ENCODE peak calls at places on chromosome 3, in four cellular contexts. O is suprapubic skin, M is ovary, V is tibial nerve. K is an unnamed sample.

GRCh38 chr3:13722178-13722577 is 157.7 kb downstream of the WNT7A start:
- DNase-seq in O (no peak), M (no peak), V (no peak), K (no peak)

GRCh38 chr3:114496021-114496434 is 202.2 kb downstream of the TIGIT start:
- DNase-seq in O (no peak), M (no peak), V (no peak), K (peak; percentile 50)

GRCh38 chr3:157447026-157447694 is 10.5 kb downstream of the PTX3 start:
- DNase-seq in O (no peak), M (no peak), V (no peak), K (peak; percentile 49)

GRCh38 chr3:14652-15051 is 181.9 kb upstream of the CHL1 start:
- DNase-seq in O (no peak), M (no peak), V (no peak), K (no peak)

GRCh38 chr3:70963412-70963811 is 620.1 kb downstream of the FOXP1 start:
- DNase-seq in O (no peak), M (no peak), V (no peak), K (no peak)

GRCh38 chr3:136818191-136818850 is 605 bp upstream of the SLC35G2 start:
- DNase-seq in O (no peak), M (peak; percentile 23), V (no peak), K (peak; percentile 71)

GRCh38 chr3:148902173-148902791 is 37.2 kb downstream of the CPA3 start:
- DNase-seq in O (no peak), M (no peak), V (no peak), K (no peak)

GRCh38 chr3:190076601-190077444 is 43.9 kb downstream of the P3H2 start:
- DNase-seq in O (no peak), M (no peak), V (no peak), K (peak; percentile 80)

GRCh38 chr3:145355175-145355574 is 805.8 kb downstream of the PLOD2 start:
- DNase-seq in O (no peak), M (no peak), V (no peak), K (no peak)

GRCh38 chr3:170808041-170808440 is 62.0 kb downstream of the RPL22L1 start:
- DNase-seq in O (no peak), M (no peak), V (no peak), K (no peak)

GRCh38 chr3:129859272-129859671 is 34.2 kb downstream of the TMCC1 start:
- DNase-seq in O (no peak), M (no peak), V (no peak), K (no peak)

GRCh38 chr3:105676621-105677300 is 192.1 kb downstream of the CBLB start:
- DNase-seq in O (no peak), M (no peak), V (no peak), K (no peak)

GRCh38 chr3:23036728-23037127 is 166.4 kb upstream of the UBE2E2 start:
- DNase-seq in O (no peak), M (no peak), V (no peak), K (no peak)

GRCh38 chr3:72346526-72346926 is 501.7 kb downstream of the SHQ1 start:
- DNase-seq in O (peak; percentile 60), M (no peak), V (no peak), K (no peak)

GRCh38 chr3:15043772-15044171 is 21.3 kb downstream of the MRPS25 start:
- DNase-seq in O (no peak), M (no peak), V (no peak), K (no peak)

GRCh38 chr3:25427155-25428002 is 684 bp upstream of the RARB start:
- DNase-seq in O (no peak), M (no peak), V (no peak), K (peak; percentile 83)

GRCh38 chr3:3560566-3561336 is 238.5 kb upstream of the LRRN1 start:
- DNase-seq in O (no peak), M (no peak), V (no peak), K (no peak)

GRCh38 chr3:72309626-72310025 is 524.7 kb upstream of the PROK2 start:
- DNase-seq in O (no peak), M (no peak), V (no peak), K (no peak)

GRCh38 chr3:192857148-192857735 is 60.4 kb downstream of the MB21D2 start:
- DNase-seq in O (no peak), M (no peak), V (no peak), K (no peak)

GRCh38 chr3:111809196-111809595 is 49.9 kb upstream of the PHLDB2 start:
- DNase-seq in O (no peak), M (no peak), V (no peak), K (no peak)

GRCh38 chr3:10074666-10075065 is 33.4 kb downstream of the FANCD2OS start:
- DNase-seq in O (no peak), M (no peak), V (no peak), K (no peak)

GRCh38 chr3:30586091-30586805 is 20.2 kb upstream of the TGFBR2 start:
- DNase-seq in O (no peak), M (no peak), V (no peak), K (no peak)

GRCh38 chr3:174710622-174711021 is 148.5 kb upstream of the NAALADL2 start:
- DNase-seq in O (no peak), M (no peak), V (no peak), K (no peak)

GRCh38 chr3:9732080-9732752 is 681 bp downstream of the BRPF1 start:
- DNase-seq in O (no peak), M (no peak), V (no peak), K (peak; percentile 41)

GRCh38 chr3:50318163-50318562 is 4.4 kb downstream of the HYAL2 start:
- DNase-seq in O (no peak), M (no peak), V (no peak), K (no peak)

GRCh38 chr3:40741729-40742128 is 217.0 kb downstream of the ZNF621 start:
- DNase-seq in O (no peak), M (peak; percentile 21), V (no peak), K (no peak)

GRCh38 chr3:3578723-3579122 is 220.5 kb upstream of the LRRN1 start:
- DNase-seq in O (no peak), M (no peak), V (no peak), K (no peak)

GRCh38 chr3:150972379-150972985 is at the start of gene CLRN1:
- DNase-seq in O (no peak), M (no peak), V (no peak), K (no peak)

GRCh38 chr3:150975096-150975991 is 2.8 kb upstream of the CLRN1 start:
- DNase-seq in O (no peak), M (no peak), V (no peak), K (no peak)

GRCh38 chr3:150970665-150971327 is 1.7 kb downstream of the CLRN1 start:
- DNase-seq in O (no peak), M (no peak), V (no peak), K (peak; percentile 4)

DNA sequence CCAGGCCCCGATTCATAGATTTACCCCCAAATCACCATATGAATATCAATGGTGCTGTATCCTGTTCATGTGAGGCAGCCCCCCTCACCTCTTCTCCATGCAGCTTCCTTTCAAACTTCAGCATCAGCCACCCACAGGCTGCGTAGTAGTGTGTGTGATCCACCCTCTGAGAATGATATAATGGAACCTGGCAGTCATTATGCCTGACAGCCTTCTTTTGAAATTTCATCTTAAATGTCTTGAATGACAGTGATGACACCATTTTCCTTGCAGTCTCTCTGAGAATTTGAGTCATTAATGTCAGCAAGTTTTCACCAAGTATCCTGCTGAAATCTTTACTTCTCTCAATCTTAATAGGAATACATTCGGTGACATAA is 3.5 kb upstream of the CLRN1 start:
- DNase-seq in O (no peak), M (no peak), V (no peak), K (no peak)
- TF ChIP-seq EP300 in O (no peak), M (no peak), V (no peak), K (no peak)

GRCh38 chr3:120160050-120160449 is 65.8 kb upstream of the GSK3B start:
- DNase-seq in O (peak; percentile 89), M (no peak), V (peak; percentile 25), K (peak; percentile 76)
- TF ChIP-seq EP300 in O (no peak), M (no peak), V (no peak), K (peak; percentile 57)

DNA sequence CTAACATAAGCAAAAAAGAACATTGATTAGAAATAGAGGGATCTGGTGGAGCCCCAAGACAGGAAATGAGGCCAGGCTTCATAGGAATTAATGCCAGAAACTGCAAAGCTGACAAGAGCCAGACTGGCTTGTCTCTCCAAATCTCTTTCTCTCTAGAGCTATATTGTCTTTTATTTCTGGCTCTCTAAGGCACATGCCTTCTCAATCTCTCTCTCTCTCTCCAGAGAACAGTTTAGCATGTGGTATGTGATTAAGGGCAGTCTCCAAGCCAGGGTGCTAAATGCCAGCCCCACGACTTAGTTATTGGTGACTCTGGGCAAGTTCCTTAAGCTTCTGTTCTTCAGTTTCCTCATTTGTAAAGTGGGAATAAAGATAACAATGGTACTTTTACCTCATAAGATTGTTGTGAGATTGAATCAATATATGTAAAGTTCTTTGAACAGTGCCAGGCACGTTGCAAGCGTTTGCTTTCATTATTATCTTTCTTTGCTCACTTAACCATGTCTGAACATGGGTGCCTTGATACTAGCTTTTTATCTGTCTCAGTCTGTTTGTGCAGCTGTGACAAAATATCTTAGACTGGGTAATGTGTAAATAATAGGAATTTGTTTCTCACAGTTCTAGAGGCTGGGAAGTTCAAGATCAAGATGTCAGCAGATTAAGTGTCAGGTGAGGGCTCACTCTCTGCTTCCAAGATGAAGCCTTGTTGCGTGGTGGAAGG is 123.2 kb downstream of the BDH1 start:
- DNase-seq in O (no peak), M (no peak), V (no peak), K (no peak)
- TF ChIP-seq EP300 in O (no peak), M (no peak), V (no peak), K (no peak)

DNA sequence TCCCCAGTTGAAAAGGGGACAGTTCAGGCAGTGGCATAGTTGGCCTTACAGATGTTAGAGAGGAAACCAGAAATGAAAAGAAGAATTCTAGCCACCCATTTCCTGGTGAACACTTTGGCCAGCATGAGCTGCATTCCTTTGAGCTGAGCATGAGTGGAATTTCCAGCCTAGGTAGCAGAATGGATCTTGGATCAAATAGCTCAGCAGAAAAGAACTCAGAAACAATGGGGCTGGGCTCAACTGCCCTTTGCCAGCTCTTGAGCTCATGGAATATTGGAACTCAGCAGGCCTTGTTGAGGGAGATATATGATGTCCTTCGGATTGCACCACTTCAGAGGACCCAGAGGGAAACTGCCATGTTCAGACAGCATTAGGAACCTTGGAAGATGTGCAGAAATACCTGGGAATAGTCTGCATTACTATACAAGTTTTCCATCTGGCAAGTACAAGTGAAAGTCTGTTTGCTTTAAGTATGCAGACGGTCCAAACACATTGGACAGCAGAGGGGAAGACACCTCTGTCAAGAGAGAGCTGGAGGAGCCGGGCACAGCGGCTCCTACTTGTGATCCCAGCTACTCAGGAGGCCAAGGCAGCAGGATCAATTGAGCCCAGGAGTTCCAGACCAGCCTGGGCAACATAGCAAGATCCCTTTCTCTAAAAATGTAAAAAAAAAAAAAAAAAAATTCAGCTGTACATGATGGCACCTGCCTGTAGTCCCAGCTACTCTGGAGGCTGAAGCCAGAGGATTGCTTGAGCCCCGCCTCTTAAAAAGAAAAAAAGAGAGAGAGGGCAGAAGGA is 3.1 kb upstream of the CDV3 start:
- DNase-seq in O (no peak), M (no peak), V (no peak), K (peak; percentile 71)
- TF ChIP-seq EP300 in O (no peak), M (no peak), V (no peak), K (no peak)

K was measured in A549.